ENCODE peak calls at places on chromosome 21, in eight cellular contexts. L, N, O, C, M, H, W and S are unnamed samples.

GRCh38 chr21:42080788-42081083 is 9.6 kb downstream of the UMODL1 start:
- DNase-seq in L (no peak), N (no peak), O (no peak), C (no peak), M (peak), H (no peak), W (no peak), S (peak)

GRCh38 chr21:39153373-39153772 is 29.9 kb downstream of the PSMG1 start:
- DNase-seq in L (peak), N (no peak), O (no peak), C (peak), M (no peak), H (no peak), W (no peak), S (no peak)

GRCh38 chr21:39020751-39021474 is 162.3 kb downstream of the PSMG1 start:
- DNase-seq in L (no peak), N (no peak), O (no peak), C (no peak), M (peak), H (peak), W (no peak), S (no peak)

GRCh38 chr21:23936224-23936623 is 1671.1 kb downstream of the MRPL39 start:
- DNase-seq in L (no peak), N (no peak), O (no peak), C (no peak), M (no peak), H (no peak), W (no peak), S (no peak)

GRCh38 chr21:45128613-45129226 is 54.3 kb downstream of the ADARB1 start:
- DNase-seq in L (peak), N (peak), O (peak), C (peak), M (peak), H (peak), W (peak), S (no peak)

GRCh38 chr21:39390212-39390765 is 41.4 kb upstream of the HMGN1 start:
- DNase-seq in L (no peak), N (no peak), O (no peak), C (no peak), M (no peak), H (no peak), W (no peak), S (peak)

GRCh38 chr21:21845901-21846396 is 847.7 kb downstream of the NCAM2 start:
- DNase-seq in L (no peak), N (no peak), O (no peak), C (no peak), M (no peak), H (no peak), W (no peak), S (no peak)

GRCh38 chr21:42401820-42402251 is 1.9 kb upstream of the UBASH3A start:
- DNase-seq in L (no peak), N (no peak), O (no peak), C (no peak), M (no peak), H (no peak), W (no peak), S (no peak)

GRCh38 chr21:34536820-34537219 is 24.8 kb upstream of the KCNE1 start:
- DNase-seq in L (no peak), N (no peak), O (no peak), C (no peak), M (no peak), H (no peak), W (no peak), S (no peak)

GRCh38 chr21:38095220-38095619 is 161.6 kb upstream of the KCNJ15 start:
- DNase-seq in L (no peak), N (no peak), O (no peak), C (no peak), M (no peak), H (no peak), W (no peak), S (no peak)

GRCh38 chr21:44527983-44528633 is 11.9 kb downstream of the KRTAP10-1 start:
- DNase-seq in L (no peak), N (no peak), O (no peak), C (no peak), M (peak), H (peak), W (no peak), S (no peak)

GRCh38 chr21:30719401-30719800 is 824 bp upstream of the KRTAP21-3 start:
- DNase-seq in L (no peak), N (no peak), O (no peak), C (no peak), M (no peak), H (no peak), W (no peak), S (no peak)

GRCh38 chr21:17660449-17660848 is 47.7 kb upstream of the BTG3 start:
- DNase-seq in L (peak), N (no peak), O (no peak), C (no peak), M (no peak), H (no peak), W (no peak), S (no peak)

GRCh38 chr21:37365657-37366487 is 701 bp upstream of the DYRK1A start:
- DNase-seq in L (no peak), N (peak), O (no peak), C (peak), M (peak), H (peak), W (peak), S (peak)

GRCh38 chr21:30408782-30409494 is 13.1 kb downstream of the KRTAP13-1 start:
- DNase-seq in L (peak), N (no peak), O (no peak), C (peak), M (no peak), H (peak), W (peak), S (no peak)

GRCh38 chr21:42161957-42162681 is 56.8 kb upstream of the ABCG1 start:
- DNase-seq in L (no peak), N (peak), O (no peak), C (no peak), M (no peak), H (no peak), W (no peak), S (peak)

GRCh38 chr21:31282095-31282709 is 61.9 kb downstream of the TIAM1 start:
- DNase-seq in L (no peak), N (no peak), O (no peak), C (no peak), M (no peak), H (peak), W (no peak), S (no peak)

GRCh38 chr21:34722684-34723300 is 54.0 kb downstream of the CLIC6 start:
- DNase-seq in L (peak), N (peak), O (no peak), C (no peak), M (no peak), H (no peak), W (peak), S (no peak)